ENCODE peak calls at places on chromosome 20, in five cellular contexts. One of them, this sample, is unnamed.

GRCh38 chr20:50153153-50153499 is 397 bp downstream of the PEDS1 start:
- DNase-seq in HEK293T: no peak
- DNase-seq in RCC 7860: no peak
- DNase-seq in T follicular helper cell: no peak
- DNase-seq in RWPE1: peak
- DNase-seq in this sample: no peak

GRCh38 chr20:43459022-43459942 is 1.6 kb downstream of the SRSF6 start:
- DNase-seq in HEK293T: no peak
- DNase-seq in RWPE1: no peak
- DNase-seq in RCC 7860: no peak
- DNase-seq in T follicular helper cell: no peak
- DNase-seq in this sample: no peak

GRCh38 chr20:8183526-8183925 is 51.5 kb downstream of the PLCB1 start:
- DNase-seq in HEK293T: no peak
- DNase-seq in RCC 7860: no peak
- DNase-seq in RWPE1: peak
- DNase-seq in T follicular helper cell: no peak
- DNase-seq in this sample: no peak

GRCh38 chr20:6245436-6245835 is 122.6 kb upstream of the FERMT1 start:
- DNase-seq in RWPE1: no peak
- DNase-seq in RCC 7860: no peak
- DNase-seq in HEK293T: no peak
- DNase-seq in T follicular helper cell: no peak
- DNase-seq in this sample: no peak

GRCh38 chr20:37821691-37822655 is 81.0 kb upstream of the VSTM2L start:
- DNase-seq in RWPE1: no peak
- DNase-seq in T follicular helper cell: no peak
- DNase-seq in RCC 7860: peak
- DNase-seq in HEK293T: no peak
- DNase-seq in this sample: no peak

GRCh38 chr20:841568-842546 is 8.3 kb downstream of the FAM110A start:
- DNase-seq in HEK293T: no peak
- DNase-seq in T follicular helper cell: no peak
- DNase-seq in RWPE1: peak
- DNase-seq in RCC 7860: no peak
- DNase-seq in this sample: no peak

GRCh38 chr20:36821964-36822437 is 48.4 kb upstream of the DSN1 start:
- DNase-seq in RWPE1: no peak
- DNase-seq in RCC 7860: no peak
- DNase-seq in T follicular helper cell: no peak
- DNase-seq in HEK293T: no peak
- DNase-seq in this sample: no peak

GRCh38 chr20:13436530-13436929 is 202.2 kb downstream of the TASP1 start:
- DNase-seq in T follicular helper cell: no peak
- DNase-seq in RWPE1: no peak
- DNase-seq in RCC 7860: peak
- DNase-seq in HEK293T: no peak
- DNase-seq in this sample: no peak

GRCh38 chr20:46142124-46142523 is 24.0 kb downstream of the CD40 start:
- DNase-seq in RWPE1: no peak
- DNase-seq in T follicular helper cell: no peak
- DNase-seq in RCC 7860: no peak
- DNase-seq in HEK293T: no peak
- DNase-seq in this sample: no peak

GRCh38 chr20:48702388-48703041 is 125.3 kb downstream of the PREX1 start:
- DNase-seq in RCC 7860: no peak
- DNase-seq in T follicular helper cell: no peak
- DNase-seq in RWPE1: no peak
- DNase-seq in HEK293T: no peak
- DNase-seq in this sample: no peak

GRCh38 chr20:20887593-20888272 is 175.3 kb upstream of the RALGAPA2 start:
- DNase-seq in HEK293T: no peak
- DNase-seq in T follicular helper cell: no peak
- DNase-seq in RCC 7860: no peak
- DNase-seq in RWPE1: no peak
- DNase-seq in this sample: no peak

GRCh38 chr20:11362450-11362849 is 555.2 kb upstream of the BTBD3 start:
- DNase-seq in HEK293T: no peak
- DNase-seq in T follicular helper cell: no peak
- DNase-seq in RWPE1: no peak
- DNase-seq in RCC 7860: no peak
- DNase-seq in this sample: no peak

GRCh38 chr20:25056601-25057233 is 1.2 kb downstream of the ACSS1 start:
- DNase-seq in RWPE1: no peak
- DNase-seq in HEK293T: no peak
- DNase-seq in T follicular helper cell: no peak
- DNase-seq in RCC 7860: no peak
- DNase-seq in this sample: no peak

GRCh38 chr20:2261105-2261504 is 34.7 kb upstream of the TGM3 start:
- DNase-seq in RCC 7860: no peak
- DNase-seq in HEK293T: no peak
- DNase-seq in RWPE1: no peak
- DNase-seq in T follicular helper cell: no peak
- DNase-seq in this sample: no peak

GRCh38 chr20:33862709-33863403 is 51.7 kb downstream of the CHMP4B start:
- DNase-seq in RCC 7860: peak
- DNase-seq in HEK293T: peak
- DNase-seq in RWPE1: peak
- DNase-seq in T follicular helper cell: peak
- DNase-seq in this sample: peak

GRCh38 chr20:2829376-2829775 is 11.1 kb downstream of the PCED1A start:
- DNase-seq in RCC 7860: no peak
- DNase-seq in T follicular helper cell: no peak
- DNase-seq in HEK293T: no peak
- DNase-seq in RWPE1: no peak
- DNase-seq in this sample: no peak

GRCh38 chr20:32479697-32480140 is 105.4 kb downstream of the NOL4L start:
- DNase-seq in HEK293T: no peak
- DNase-seq in RCC 7860: no peak
- DNase-seq in T follicular helper cell: no peak
- DNase-seq in RWPE1: no peak
- DNase-seq in this sample: no peak

GRCh38 chr20:52054123-52054522 is 137.5 kb downstream of the ZFP64 start:
- DNase-seq in RWPE1: no peak
- DNase-seq in T follicular helper cell: no peak
- DNase-seq in HEK293T: no peak
- DNase-seq in RCC 7860: no peak
- DNase-seq in this sample: no peak

GRCh38 chr20:17693534-17694001 is 6.2 kb upstream of the BANF2 start:
- DNase-seq in HEK293T: no peak
- DNase-seq in RCC 7860: no peak
- DNase-seq in RWPE1: peak
- DNase-seq in T follicular helper cell: no peak
- DNase-seq in this sample: no peak

GRCh38 chr20:5714261-5715041 is 35.8 kb upstream of the SHLD1 start:
- DNase-seq in HEK293T: no peak
- DNase-seq in RCC 7860: no peak
- DNase-seq in RWPE1: no peak
- DNase-seq in T follicular helper cell: peak
- DNase-seq in this sample: peak

GRCh38 chr20:24489193-24489592 is 19.8 kb downstream of the SYNDIG1 start:
- DNase-seq in RWPE1: no peak
- DNase-seq in RCC 7860: no peak
- DNase-seq in T follicular helper cell: no peak
- DNase-seq in HEK293T: no peak
- DNase-seq in this sample: no peak

GRCh38 chr20:59268827-59269226 is 31.6 kb upstream of the EDN3 start:
- DNase-seq in HEK293T: no peak
- DNase-seq in RCC 7860: no peak
- DNase-seq in RWPE1: no peak
- DNase-seq in T follicular helper cell: no peak
- DNase-seq in this sample: no peak

GRCh38 chr20:35135867-35136586 is 11.1 kb downstream of the EDEM2 start:
- DNase-seq in RWPE1: no peak
- DNase-seq in RCC 7860: peak
- DNase-seq in HEK293T: no peak
- DNase-seq in T follicular helper cell: no peak
- DNase-seq in this sample: no peak

GRCh38 chr20:62501801-62502495 is 26.2 kb upstream of the GATA5 start:
- DNase-seq in RCC 7860: peak
- DNase-seq in RWPE1: peak
- DNase-seq in HEK293T: no peak
- DNase-seq in T follicular helper cell: peak
- DNase-seq in this sample: no peak

GRCh38 chr20:60137657-60138245 is 179.5 kb downstream of the CDH26 start:
- DNase-seq in RWPE1: peak
- DNase-seq in HEK293T: peak
- DNase-seq in RCC 7860: no peak
- DNase-seq in T follicular helper cell: no peak
- DNase-seq in this sample: no peak

GRCh38 chr20:25145131-25145530 is 50.4 kb upstream of the ENTPD6 start:
- DNase-seq in HEK293T: no peak
- DNase-seq in RWPE1: no peak
- DNase-seq in T follicular helper cell: no peak
- DNase-seq in RCC 7860: no peak
- DNase-seq in this sample: no peak

GRCh38 chr20:57114290-57115005 is 152.0 kb downstream of the BMP7 start:
- DNase-seq in RCC 7860: no peak
- DNase-seq in T follicular helper cell: no peak
- DNase-seq in RWPE1: no peak
- DNase-seq in HEK293T: no peak
- DNase-seq in this sample: no peak

GRCh38 chr20:44660506-44660905 is 9.0 kb upstream of the ADA start:
- DNase-seq in T follicular helper cell: no peak
- DNase-seq in HEK293T: no peak
- DNase-seq in RCC 7860: no peak
- DNase-seq in RWPE1: no peak
- DNase-seq in this sample: no peak

GRCh38 chr20:56845546-56846081 is 216.5 kb downstream of the TFAP2C start:
- DNase-seq in HEK293T: no peak
- DNase-seq in RWPE1: no peak
- DNase-seq in T follicular helper cell: no peak
- DNase-seq in RCC 7860: no peak
- DNase-seq in this sample: no peak

GRCh38 chr20:24241466-24241865 is 228.0 kb upstream of the SYNDIG1 start:
- DNase-seq in T follicular helper cell: no peak
- DNase-seq in HEK293T: no peak
- DNase-seq in RCC 7860: no peak
- DNase-seq in RWPE1: no peak
- DNase-seq in this sample: no peak

GRCh38 chr20:8007490-8007889 is 12.1 kb downstream of the TMX4 start:
- DNase-seq in T follicular helper cell: no peak
- DNase-seq in RWPE1: no peak
- DNase-seq in HEK293T: no peak
- DNase-seq in RCC 7860: no peak
- DNase-seq in this sample: no peak

GRCh38 chr20:24950128-24950835 is 1.2 kb downstream of the CST7 start:
- DNase-seq in HEK293T: no peak
- DNase-seq in RCC 7860: no peak
- DNase-seq in T follicular helper cell: no peak
- DNase-seq in RWPE1: no peak
- DNase-seq in this sample: no peak

GRCh38 chr20:40908311-40908710 is 120.3 kb upstream of the TOP1 start:
- DNase-seq in RWPE1: no peak
- DNase-seq in HEK293T: no peak
- DNase-seq in T follicular helper cell: no peak
- DNase-seq in RCC 7860: no peak
- DNase-seq in this sample: no peak

GRCh38 chr20:45341939-45342862 is 6.0 kb downstream of the SDC4 start:
- DNase-seq in T follicular helper cell: no peak
- DNase-seq in HEK293T: peak
- DNase-seq in RWPE1: peak
- DNase-seq in RCC 7860: peak
- DNase-seq in this sample: no peak

GRCh38 chr20:40323411-40323810 is 365.6 kb downstream of the MAFB start:
- DNase-seq in RCC 7860: no peak
- DNase-seq in T follicular helper cell: no peak
- DNase-seq in HEK293T: peak
- DNase-seq in RWPE1: peak
- DNase-seq in this sample: no peak

This sample was measured in memory B cell.